ENCODE peak calls at places on chromosomes 13 and 19, in four cellular contexts. B, J, K and E are unnamed samples.

GRCh38 chr13:97028441-97029299 is 34.4 kb upstream of the OXGR1 start:
- DNase-seq in B (peak), K (no peak), J (peak), E (peak)

GRCh38 chr19:51259348-51260245 is 8.7 kb downstream of the SIGLECL1 start:
- DNase-seq in B (peak), K (peak), J (peak), E (peak)

GRCh38 chr19:45972081-45972943 is 1.4 kb downstream of the NOVA2 start:
- DNase-seq in B (no peak), K (no peak), J (no peak), E (no peak)

GRCh38 chr19:49642488-49643035 is 553 bp downstream of the SCAF1 start:
- DNase-seq in B (peak), K (no peak), J (no peak), E (no peak)

GRCh38 chr13:73741111-73741510 is 393.1 kb downstream of the KLF12 start:
- DNase-seq in K (no peak), B (no peak), J (no peak), E (no peak)

GRCh38 chr19:38073806-38074685 is 150.0 kb downstream of the DPF1 start:
- DNase-seq in J (peak), K (no peak), B (peak), E (no peak)

GRCh38 chr13:28719656-28720055 is 886 bp upstream of the SLC46A3 start:
- DNase-seq in J (no peak), B (no peak), K (no peak), E (no peak)

GRCh38 chr13:113749956-113750355 is 9.1 kb upstream of the TMEM255B start:
- DNase-seq in B (no peak), K (no peak), J (no peak), E (no peak)

GRCh38 chr13:40665754-40666057 is 735 bp downstream of the FOXO1 start:
- DNase-seq in K (no peak), J (no peak), B (no peak), E (peak)

GRCh38 chr13:26442541-26442940 is 114.9 kb upstream of the WASF3 start:
- DNase-seq in K (no peak), J (no peak), B (no peak), E (no peak)

GRCh38 chr13:27182844-27183497 is 11.4 kb upstream of the USP12 start:
- DNase-seq in J (peak), K (no peak), B (peak), E (no peak)

GRCh38 chr13:45310341-45311138 is 30.4 kb downstream of the TPT1 start:
- DNase-seq in B (no peak), J (no peak), K (no peak), E (no peak)

GRCh38 chr19:53903055-53903680 is 5.9 kb upstream of the CACNG7 start:
- DNase-seq in J (peak), K (no peak), B (peak), E (no peak)

GRCh38 chr13:105670179-105671015 is 865.1 kb downstream of the EFNB2 start:
- DNase-seq in K (no peak), B (no peak), J (no peak), E (no peak)

GRCh38 chr13:109918179-109918651 is 131.8 kb upstream of the IRS2 start:
- DNase-seq in B (no peak), K (no peak), J (no peak), E (no peak)

GRCh38 chr13:113968463-113969310 is 5.2 kb downstream of the C13orf46 start:
- DNase-seq in K (no peak), J (no peak), B (no peak), E (no peak)

GRCh38 chr13:25493930-25494707 is 122.3 kb downstream of the ATP8A2 start:
- DNase-seq in K (no peak), J (no peak), B (no peak), E (no peak)

GRCh38 chr13:85223883-85224656 is 575.1 kb downstream of the SLITRK6 start:
- DNase-seq in J (no peak), B (no peak), K (no peak), E (no peak)

GRCh38 chr13:24133396-24133795 is 27.1 kb upstream of the SPATA13 start:
- DNase-seq in J (no peak), B (no peak), K (no peak), E (no peak)

GRCh38 chr19:33266971-33267484 is 35.3 kb downstream of the CEBPA start:
- DNase-seq in K (no peak), B (no peak), J (no peak), E (no peak)

GRCh38 chr19:49017666-49018351 is 918 bp upstream of the LHB start:
- DNase-seq in J (peak), B (peak), K (no peak), E (peak)

GRCh38 chr13:22103046-22103445 is 432.2 kb downstream of the FGF9 start:
- DNase-seq in B (peak), J (no peak), K (no peak), E (no peak)

GRCh38 chr13:62171697-62172096 is 756.0 kb upstream of the PCDH20 start:
- DNase-seq in J (no peak), K (no peak), B (no peak), E (no peak)

GRCh38 chr19:53908106-53908932 is 759 bp upstream of the CACNG7 start:
- DNase-seq in J (no peak), K (no peak), B (peak), E (peak)

GRCh38 chr19:8639821-8640401 is 9.5 kb downstream of the NFILZ start:
- DNase-seq in B (no peak), J (no peak), K (no peak), E (no peak)

GRCh38 chr13:21043898-21044297 is 17.5 kb downstream of the LATS2 start:
- DNase-seq in J (no peak), B (no peak), K (no peak), E (peak)

GRCh38 chr19:28454083-28454482 is 758.9 kb downstream of the UQCRFS1 start:
- DNase-seq in K (no peak), J (no peak), B (peak), E (no peak)
- TF ChIP-seq SP1 in K (no peak), J (no peak), B (no peak), E (no peak)

GRCh38 chr19:3690551-3691371 is 9.5 kb downstream of the PIP5K1C start:
- DNase-seq in J (no peak), B (no peak), K (no peak), E (no peak)
- TF ChIP-seq FOXM1 in J (no peak), B (no peak), K (no peak), E (no peak)

DNA sequence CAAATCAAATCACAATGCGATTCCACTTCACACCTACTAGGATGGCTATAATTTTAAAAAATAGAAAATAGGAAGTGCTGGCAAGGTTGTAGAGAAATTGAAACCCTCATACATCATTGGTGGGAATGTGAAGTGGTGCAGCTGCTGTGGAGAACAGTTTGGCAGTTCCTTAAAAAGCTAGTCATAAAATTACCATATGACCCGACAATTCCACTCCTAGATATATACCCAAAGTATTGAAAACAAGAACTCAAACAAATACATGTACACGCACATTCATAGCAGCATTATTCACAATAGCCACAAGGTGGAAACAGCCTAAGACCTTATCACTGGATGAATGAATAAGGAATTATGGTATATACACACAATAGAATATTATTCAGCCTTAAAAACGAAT is 12.0 kb downstream of the HMGB1 start:
- DNase-seq in K (no peak), B (no peak), J (no peak), E (no peak)
- TF ChIP-seq FOXK2 in K (no peak), B (no peak), J (no peak), E (no peak)

GRCh38 chr13:101452519-101453485 is at the start of gene ITGBL1:
- DNase-seq in B (no peak), K (no peak), J (no peak), E (no peak)

GRCh38 chr13:101450749-101451130 is 1.7 kb upstream of the ITGBL1 start:
- DNase-seq in J (no peak), B (no peak), K (no peak), E (no peak)

GRCh38 chr13:101449971-101450748 is 2.3 kb upstream of the ITGBL1 start:
- DNase-seq in J (no peak), B (no peak), K (no peak), E (no peak)

GRCh38 chr13:101453784-101454201 is 1.3 kb downstream of the ITGBL1 start:
- DNase-seq in K (no peak), B (no peak), J (no peak), E (no peak)

GRCh38 chr13:101451641-101452040 is 834 bp upstream of the ITGBL1 start:
- DNase-seq in J (no peak), K (no peak), B (no peak), E (no peak)
- TF ChIP-seq SP1 in J (no peak), K (no peak), B (no peak), E (no peak)

DNA sequence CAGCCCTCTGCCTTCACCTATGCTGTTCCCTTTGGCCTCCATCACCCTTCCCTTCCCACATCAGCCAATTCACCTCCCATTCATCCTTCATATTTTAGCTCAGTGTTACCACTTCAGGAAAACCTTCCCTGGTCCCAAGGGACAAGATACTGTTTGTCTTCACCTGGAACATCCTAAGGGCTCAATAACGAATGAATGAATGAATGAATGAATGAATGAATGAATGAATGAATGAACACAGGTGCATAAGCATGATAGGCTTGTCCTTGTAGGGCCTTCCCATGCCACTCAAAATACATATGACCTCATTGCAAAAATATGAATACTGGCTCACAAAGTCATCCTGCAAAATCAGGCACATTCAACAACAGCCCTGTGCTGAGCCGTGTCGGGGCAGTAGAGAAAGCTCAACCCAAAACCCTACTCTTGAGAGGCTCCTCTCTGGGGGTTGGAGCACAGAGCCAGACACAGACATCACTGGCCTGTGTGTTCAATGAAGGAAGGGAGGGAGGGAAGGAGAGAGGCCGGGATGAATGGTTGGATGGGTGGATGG is 33.7 kb upstream of the TPM4 start:
- DNase-seq in B (no peak), K (no peak), J (no peak), E (no peak)
- TF ChIP-seq FOXM1 in B (no peak), K (no peak), J (no peak), E (no peak)

GRCh38 chr19:41407271-41407670 is 9.7 kb downstream of the BCKDHA start:
- DNase-seq in K (no peak), J (no peak), B (no peak), E (no peak)
- TF ChIP-seq FOXK2 in K (no peak), J (no peak), B (no peak), E (no peak)

GRCh38 chr19:56372281-56372680 is 21.1 kb downstream of the ZNF582 start:
- DNase-seq in B (no peak), J (no peak), K (no peak), E (no peak)

DNA sequence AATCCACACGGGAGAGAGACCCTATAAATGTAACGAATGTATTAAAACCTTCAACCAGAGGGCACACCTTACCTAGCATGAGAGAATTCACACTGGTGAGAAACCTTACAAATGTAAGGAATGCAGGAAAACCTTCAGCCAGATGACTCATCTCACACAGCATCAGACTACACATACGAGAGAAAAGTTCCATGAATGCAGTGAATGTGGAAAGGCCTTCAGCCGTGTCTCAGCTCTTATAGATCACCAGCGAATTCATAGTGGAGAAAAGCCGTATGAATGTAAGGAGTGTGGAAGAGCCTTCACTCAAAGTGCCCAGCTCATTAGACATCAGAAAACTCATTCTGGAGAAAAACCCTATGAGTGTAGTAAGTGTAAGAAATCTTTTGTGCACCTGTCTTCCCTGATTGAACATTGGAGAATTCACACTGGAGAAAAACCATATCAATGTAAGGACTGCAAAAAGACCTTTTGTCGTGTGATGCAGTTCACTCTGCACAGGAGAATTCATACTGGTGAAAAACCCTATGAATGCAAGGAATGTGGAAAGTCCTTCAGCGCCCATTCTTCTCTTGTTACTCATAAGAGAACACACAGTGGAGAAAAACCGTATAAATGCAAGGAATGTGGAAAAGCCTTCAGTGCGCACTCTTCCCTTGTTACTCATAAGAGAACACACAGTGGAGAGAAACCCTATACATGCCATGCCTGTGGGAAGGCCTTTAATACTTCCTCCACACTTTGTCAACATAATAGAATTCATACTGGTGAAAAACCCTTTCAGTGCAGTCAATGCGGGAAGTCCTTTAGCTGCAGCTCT is 16.0 kb downstream of the ZNF582 start:
- DNase-seq in J (no peak), K (no peak), B (no peak), E (no peak)
- TF ChIP-seq SP1 in J (no peak), K (no peak), B (no peak), E (no peak)

DNA sequence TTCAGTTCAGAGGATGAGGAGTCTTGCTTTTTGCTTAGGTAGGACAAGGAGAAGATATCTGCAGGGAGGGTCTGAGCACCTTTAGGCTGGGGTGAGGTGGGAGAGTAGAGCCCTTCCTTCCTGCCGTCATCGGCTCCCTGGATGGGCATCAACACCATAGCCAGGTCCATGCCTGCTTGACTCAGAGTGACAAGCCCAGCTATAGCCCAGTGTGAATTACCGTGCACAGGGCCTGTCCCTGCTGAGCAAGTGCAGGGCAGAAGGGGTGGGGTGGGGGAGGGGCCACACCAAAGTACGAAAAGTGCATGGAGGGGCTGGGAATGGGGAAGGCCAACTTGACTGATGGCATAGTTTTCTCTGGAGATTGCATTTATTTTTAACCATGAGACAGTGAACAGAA is 30.3 kb upstream of the RNF113B start:
- DNase-seq in J (no peak), K (no peak), B (no peak), E (no peak)
- TF ChIP-seq FOXM1 in J (no peak), K (no peak), B (no peak), E (no peak)

GRCh38 chr13:50382951-50383350 is 367.7 kb downstream of the KCNRG start:
- DNase-seq in B (no peak), K (no peak), J (no peak), E (no peak)
- TF ChIP-seq FOXK2 in B (no peak), K (no peak), J (no peak), E (no peak)

GRCh38 chr19:17910776-17911360 is 21.9 kb upstream of the CCDC124 start:
- DNase-seq in B (no peak), J (no peak), K (no peak), E (no peak)

GRCh38 chr19:17920527-17920926 is 12.3 kb upstream of the CCDC124 start:
- DNase-seq in B (no peak), K (no peak), J (no peak), E (no peak)

DNA sequence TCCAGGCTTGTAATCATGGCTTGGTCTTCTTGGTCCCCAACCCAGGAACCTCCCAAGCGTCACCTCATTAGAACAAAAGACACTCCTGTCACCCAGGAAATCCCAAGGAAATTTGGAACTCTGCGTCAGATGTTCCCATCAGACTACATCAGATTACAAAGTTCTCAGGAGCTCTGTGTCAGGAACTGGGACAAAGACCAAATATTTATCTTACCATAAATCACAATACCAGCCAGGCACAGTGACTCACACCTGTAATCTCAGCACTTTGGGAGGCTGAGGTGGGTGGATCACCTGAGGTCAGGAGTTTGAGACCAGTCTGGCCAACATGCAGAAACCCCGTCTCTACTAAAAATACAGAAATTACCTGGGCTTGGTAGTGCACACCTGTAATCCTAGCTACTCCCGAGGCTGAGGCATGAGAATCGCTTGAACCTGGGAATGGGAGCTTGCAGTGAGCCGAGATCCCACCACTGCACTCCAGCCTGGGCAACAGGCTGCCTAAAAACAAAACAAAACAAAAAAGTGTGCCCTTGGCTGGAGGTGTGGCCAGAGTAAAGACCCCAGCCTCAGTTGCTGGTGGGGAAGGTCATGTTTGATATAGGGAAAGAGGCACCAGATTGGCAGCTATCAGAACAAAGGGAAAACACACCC is 16.7 kb upstream of the CCDC124 start:
- DNase-seq in B (no peak), K (no peak), J (no peak), E (no peak)
- TF ChIP-seq SP1 in B (no peak), K (no peak), J (no peak), E (no peak)